ENCODE peak calls at places on chromosomes 4 and X, in six cellular contexts. I is nephron progenitor cell, C is neural progenitor cell, Q is ascending aorta, L is transverse colon, V is foreskin fibroblast. X is an unnamed sample.
A peak's percentile ranks its signal among the peaks of the same experiment; 100 is the strongest.

GRCh38 chr4:3321295-3321889 is 28.6 kb downstream of the RGS12 start:
- DNase-seq in I (no peak), C (no peak), Q (no peak), L (no peak), V (peak; percentile 83), X (no peak)

GRCh38 chrX:42678133-42678532 is 99.8 kb downstream of the PPP1R2C start:
- DNase-seq in I (no peak), C (no peak), Q (no peak), L (no peak), V (peak; percentile 7), X (no peak)

GRCh38 chr4:89929425-89930272 is 35.0 kb downstream of the MMRN1 start:
- DNase-seq in I (no peak), C (no peak), Q (no peak), L (no peak), V (no peak), X (no peak)

GRCh38 chrX:42247241-42247640 is 323.9 kb upstream of the CASK start:
- DNase-seq in I (no peak), C (no peak), Q (no peak), L (no peak), V (no peak), X (no peak)

GRCh38 chr4:149140841-149141240 is 674.8 kb downstream of the IQCM start:
- DNase-seq in I (no peak), C (no peak), Q (no peak), L (no peak), V (peak; percentile 7), X (no peak)

GRCh38 chrX:34629572-34629971 is 27.5 kb downstream of the TMEM47 start:
- DNase-seq in I (no peak), C (no peak), Q (no peak), L (no peak), V (peak; percentile 56), X (no peak)

GRCh38 chr4:30916337-30917274 is 196.4 kb downstream of the PCDH7 start:
- DNase-seq in I (no peak), C (no peak), Q (no peak), L (no peak), V (no peak), X (no peak)

GRCh38 chr4:80069837-80070788 is 2.9 kb downstream of the ANTXR2 start:
- DNase-seq in I (no peak), C (no peak), Q (no peak), L (no peak), V (peak; percentile 62), X (no peak)

GRCh38 chrX:1564750-1565683 is 26.4 kb upstream of the AKAP17A start:
- DNase-seq in I (no peak), C (no peak), Q (peak; percentile 28), L (no peak), V (no peak), X (no peak)

GRCh38 chr4:82469776-82470345 is 39.5 kb downstream of the ENOPH1 start:
- DNase-seq in I (no peak), C (no peak), Q (no peak), L (no peak), V (peak; percentile 75), X (no peak)

GRCh38 chrX:55524487-55524886 is 34.8 kb upstream of the USP51 start:
- DNase-seq in I (no peak), C (peak; percentile 3), Q (no peak), L (no peak), V (peak; percentile 0), X (no peak)

GRCh38 chr4:3202836-3203820 is 45.8 kb upstream of the MSANTD1 start:
- DNase-seq in I (no peak), C (no peak), Q (peak; percentile 13), L (no peak), V (peak; percentile 27), X (no peak)

GRCh38 chr4:575281-576141 is 584 bp downstream of the TMEM271 start:
- DNase-seq in I (peak; percentile 89), C (peak; percentile 92), Q (no peak), L (no peak), V (peak; percentile 72), X (peak; percentile 68)

GRCh38 chr4:182749768-182750167 is 167.4 kb downstream of the DCTD start:
- DNase-seq in I (no peak), C (no peak), Q (no peak), L (no peak), V (peak; percentile 7), X (no peak)

GRCh38 chr4:183721207-183722081 is 62.4 kb downstream of the TRAPPC11 start:
- DNase-seq in I (peak; percentile 23), C (peak; percentile 32), Q (no peak), L (peak; percentile 83), V (peak; percentile 73), X (peak; percentile 45)

GRCh38 chr4:124025423-124025822 is 628.8 kb downstream of the SPRY1 start:
- DNase-seq in I (no peak), C (no peak), Q (no peak), L (no peak), V (no peak), X (no peak)

GRCh38 chrX:109783712-109784109 is 50.7 kb upstream of the ACSL4 start:
- DNase-seq in I (no peak), C (no peak), Q (no peak), L (no peak), V (no peak), X (no peak)

GRCh38 chr4:144174401-144175067 is 34.0 kb upstream of the GYPA start:
- DNase-seq in I (no peak), C (peak; percentile 67), Q (no peak), L (no peak), V (peak; percentile 77), X (no peak)
- TF ChIP-seq CTCF in I (peak; percentile 43), C (peak; percentile 66), Q (peak; percentile 15), L (peak; percentile 45), V (peak; percentile 23), X (peak; percentile 67)

GRCh38 chr4:100849319-100849718 is 331.5 kb upstream of the EMCN start:
- DNase-seq in I (no peak), C (peak; percentile 22), Q (no peak), L (no peak), V (no peak), X (no peak)

GRCh38 chr4:100852326-100852725 is 334.5 kb upstream of the EMCN start:
- DNase-seq in I (no peak), C (no peak), Q (no peak), L (no peak), V (no peak), X (no peak)

GRCh38 chr4:100843897-100844296 is 326.1 kb upstream of the EMCN start:
- DNase-seq in I (no peak), C (no peak), Q (no peak), L (no peak), V (no peak), X (no peak)

GRCh38 chr4:100848865-100849264 is 331.0 kb upstream of the EMCN start:
- DNase-seq in I (no peak), C (peak; percentile 51), Q (no peak), L (no peak), V (no peak), X (no peak)
- TF ChIP-seq CTCF in I (no peak), C (peak; percentile 49), Q (no peak), L (no peak), V (no peak), X (no peak)

DNA sequence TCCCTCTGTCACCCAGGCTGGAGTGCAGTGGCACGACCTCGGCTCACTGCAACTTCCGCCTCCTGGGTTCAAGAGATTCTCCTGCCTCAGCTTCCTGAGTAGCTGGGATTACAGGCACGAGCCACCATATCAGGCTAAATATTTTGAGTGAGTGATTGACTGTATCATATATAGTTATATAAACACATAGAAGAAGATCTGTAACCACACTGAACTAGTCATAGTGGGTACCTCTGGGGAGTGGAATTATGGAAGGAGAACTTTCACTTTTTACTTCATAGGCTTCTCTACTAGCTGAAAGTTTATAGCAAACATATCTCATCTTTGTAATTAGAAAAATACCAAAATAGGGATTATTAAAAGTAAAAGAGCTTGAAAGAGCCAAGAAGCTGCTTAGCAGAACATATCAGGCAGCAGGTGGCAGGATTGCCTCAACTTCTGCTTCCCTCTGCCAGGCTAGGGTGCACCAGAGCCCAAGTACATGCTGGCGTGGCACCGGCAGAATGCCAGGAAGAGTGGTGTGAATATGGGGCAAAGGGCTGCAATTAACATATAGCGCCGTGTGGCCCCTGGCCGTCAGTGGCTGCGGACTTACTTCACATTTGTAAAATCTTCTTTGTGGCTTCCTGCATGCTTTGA is 39.5 kb upstream of the CD40LG start:
- DNase-seq in I (peak; percentile 5), C (peak; percentile 42), Q (no peak), L (peak; percentile 64), V (peak; percentile 47), X (no peak)
- TF ChIP-seq CTCF in I (peak; percentile 13), C (peak; percentile 53), Q (peak; percentile 4), L (peak; percentile 27), V (peak; percentile 14), X (no peak)

GRCh38 chr4:126924237-126924636 is 708.5 kb upstream of the INTU start:
- DNase-seq in I (no peak), C (no peak), Q (no peak), L (no peak), V (no peak), X (no peak)
- TF ChIP-seq CTCF in I (no peak), C (no peak), Q (no peak), L (no peak), V (no peak), X (no peak)

DNA sequence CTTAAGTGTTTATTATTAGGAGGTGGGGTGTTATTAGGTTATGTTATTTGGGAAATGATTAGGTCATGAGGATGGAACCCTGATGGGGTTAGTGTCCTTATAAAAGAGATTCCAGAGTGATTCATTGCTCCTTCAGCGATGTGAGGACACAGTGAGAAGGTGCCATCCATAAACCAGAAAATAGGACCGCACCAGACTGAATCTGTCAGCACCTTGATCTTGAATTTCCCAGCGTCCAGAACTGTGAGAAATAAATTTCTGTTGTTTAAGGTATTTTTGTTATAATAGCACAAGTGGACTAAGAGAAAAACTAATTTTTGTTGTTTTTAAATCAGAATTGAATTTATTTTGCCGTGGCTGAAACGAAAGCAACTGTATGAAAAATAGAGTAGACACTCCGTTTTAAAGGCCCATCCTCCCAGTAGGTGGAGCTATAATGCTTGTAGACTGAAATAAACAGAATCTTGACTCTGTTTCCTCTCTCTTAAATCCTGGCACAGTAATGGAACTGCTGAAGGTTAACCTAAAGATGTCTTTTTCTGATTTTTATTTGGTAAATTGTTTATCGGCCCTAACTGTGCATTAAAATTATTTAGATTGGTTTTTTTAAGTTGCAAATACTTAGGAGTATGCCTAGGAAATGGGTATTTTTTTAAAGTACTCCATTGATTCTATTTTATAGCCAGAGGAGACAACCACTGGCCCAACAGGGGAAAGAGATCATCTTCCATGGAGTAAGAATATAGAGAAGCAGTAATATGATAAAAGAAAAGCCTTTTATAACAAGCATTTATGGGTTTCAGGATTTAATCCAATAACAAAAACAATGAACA is 133.2 kb upstream of the ADAMTS3 start:
- DNase-seq in I (peak; percentile 12), C (peak; percentile 76), Q (no peak), L (no peak), V (peak; percentile 62), X (no peak)
- TF ChIP-seq CTCF in I (peak; percentile 55), C (peak; percentile 76), Q (peak; percentile 35), L (peak; percentile 30), V (peak; percentile 66), X (peak; percentile 53)

X was measured in glutamatergic neuron.